ENCODE peak calls at places on chromosomes 12 and 14, in eight cellular contexts. One of them, this sample, is unnamed.

GRCh38 chr14:36946872-36947271 is 225.5 kb downstream of the SLC25A21 start:
- DNase-seq in activated T-helper 1 cell treated with anti-CD3 and anti-CD28 coated beads, Interleukin-2, amount 50 U/mL, for 16 hours: no peak
- DNase-seq in posterior vena cava: no peak
- DNase-seq in effector memory CD4-positive, alpha-beta T cell: no peak
- DNase-seq in kidney tubule cell: no peak
- DNase-seq in fibroblast of the conjunctiva: no peak
- DNase-seq in NCI-H2029: no peak
- DNase-seq in EL: no peak
- DNase-seq in this sample: no peak

GRCh38 chr12:100608776-100609175 is 35.3 kb downstream of the GAS2L3 start:
- DNase-seq in activated T-helper 1 cell treated with anti-CD3 and anti-CD28 coated beads, Interleukin-2, amount 50 U/mL, for 16 hours: no peak
- DNase-seq in posterior vena cava: no peak
- DNase-seq in effector memory CD4-positive, alpha-beta T cell: no peak
- DNase-seq in kidney tubule cell: no peak
- DNase-seq in fibroblast of the conjunctiva: no peak
- DNase-seq in NCI-H2029: no peak
- DNase-seq in EL: no peak
- DNase-seq in this sample: no peak

GRCh38 chr12:17132336-17132735 is 526.4 kb upstream of the LMO3 start:
- DNase-seq in activated T-helper 1 cell treated with anti-CD3 and anti-CD28 coated beads, Interleukin-2, amount 50 U/mL, for 16 hours: no peak
- DNase-seq in posterior vena cava: no peak
- DNase-seq in effector memory CD4-positive, alpha-beta T cell: no peak
- DNase-seq in kidney tubule cell: no peak
- DNase-seq in fibroblast of the conjunctiva: no peak
- DNase-seq in NCI-H2029: no peak
- DNase-seq in EL: no peak
- DNase-seq in this sample: no peak

GRCh38 chr12:92848740-92849139 is 80.4 kb downstream of the EEA1 start:
- DNase-seq in activated T-helper 1 cell treated with anti-CD3 and anti-CD28 coated beads, Interleukin-2, amount 50 U/mL, for 16 hours: no peak
- DNase-seq in posterior vena cava: no peak
- DNase-seq in effector memory CD4-positive, alpha-beta T cell: no peak
- DNase-seq in kidney tubule cell: no peak
- DNase-seq in fibroblast of the conjunctiva: no peak
- DNase-seq in NCI-H2029: no peak
- DNase-seq in EL: no peak
- DNase-seq in this sample: no peak

GRCh38 chr12:102232446-102232845 is 34.8 kb upstream of the PMCH start:
- DNase-seq in activated T-helper 1 cell treated with anti-CD3 and anti-CD28 coated beads, Interleukin-2, amount 50 U/mL, for 16 hours: no peak
- DNase-seq in posterior vena cava: no peak
- DNase-seq in effector memory CD4-positive, alpha-beta T cell: no peak
- DNase-seq in kidney tubule cell: no peak
- DNase-seq in fibroblast of the conjunctiva: peak
- DNase-seq in NCI-H2029: no peak
- DNase-seq in EL: peak
- DNase-seq in this sample: peak

GRCh38 chr12:56299308-56299852 is 750 bp downstream of the CS start:
- DNase-seq in activated T-helper 1 cell treated with anti-CD3 and anti-CD28 coated beads, Interleukin-2, amount 50 U/mL, for 16 hours: no peak
- DNase-seq in posterior vena cava: no peak
- DNase-seq in effector memory CD4-positive, alpha-beta T cell: no peak
- DNase-seq in kidney tubule cell: peak
- DNase-seq in fibroblast of the conjunctiva: no peak
- DNase-seq in NCI-H2029: no peak
- DNase-seq in EL: no peak
- DNase-seq in this sample: no peak

GRCh38 chr12:24881227-24881626 is 67.7 kb downstream of the BCAT1 start:
- DNase-seq in activated T-helper 1 cell treated with anti-CD3 and anti-CD28 coated beads, Interleukin-2, amount 50 U/mL, for 16 hours: no peak
- DNase-seq in posterior vena cava: no peak
- DNase-seq in effector memory CD4-positive, alpha-beta T cell: no peak
- DNase-seq in kidney tubule cell: no peak
- DNase-seq in fibroblast of the conjunctiva: no peak
- DNase-seq in NCI-H2029: no peak
- DNase-seq in EL: no peak
- DNase-seq in this sample: no peak

GRCh38 chr14:90596733-90597132 is 199.9 kb downstream of the CALM1 start:
- DNase-seq in activated T-helper 1 cell treated with anti-CD3 and anti-CD28 coated beads, Interleukin-2, amount 50 U/mL, for 16 hours: no peak
- DNase-seq in posterior vena cava: peak
- DNase-seq in effector memory CD4-positive, alpha-beta T cell: no peak
- DNase-seq in kidney tubule cell: no peak
- DNase-seq in fibroblast of the conjunctiva: no peak
- DNase-seq in NCI-H2029: no peak
- DNase-seq in EL: no peak
- DNase-seq in this sample: no peak

GRCh38 chr14:100573009-100573756 is 14.0 kb downstream of the BEGAIN start:
- DNase-seq in activated T-helper 1 cell treated with anti-CD3 and anti-CD28 coated beads, Interleukin-2, amount 50 U/mL, for 16 hours: no peak
- DNase-seq in posterior vena cava: no peak
- DNase-seq in effector memory CD4-positive, alpha-beta T cell: no peak
- DNase-seq in kidney tubule cell: no peak
- DNase-seq in fibroblast of the conjunctiva: no peak
- DNase-seq in NCI-H2029: no peak
- DNase-seq in EL: no peak
- DNase-seq in this sample: no peak

GRCh38 chr14:52349731-52350130 is 35.6 kb downstream of the PTGER2 start:
- DNase-seq in activated T-helper 1 cell treated with anti-CD3 and anti-CD28 coated beads, Interleukin-2, amount 50 U/mL, for 16 hours: no peak
- DNase-seq in posterior vena cava: no peak
- DNase-seq in effector memory CD4-positive, alpha-beta T cell: no peak
- DNase-seq in kidney tubule cell: peak
- DNase-seq in fibroblast of the conjunctiva: no peak
- DNase-seq in NCI-H2029: no peak
- DNase-seq in EL: no peak
- DNase-seq in this sample: no peak

GRCh38 chr14:52553002-52553670 is 500 bp downstream of the GPR137C start:
- DNase-seq in activated T-helper 1 cell treated with anti-CD3 and anti-CD28 coated beads, Interleukin-2, amount 50 U/mL, for 16 hours: no peak
- DNase-seq in posterior vena cava: no peak
- DNase-seq in effector memory CD4-positive, alpha-beta T cell: no peak
- DNase-seq in kidney tubule cell: peak
- DNase-seq in fibroblast of the conjunctiva: no peak
- DNase-seq in NCI-H2029: peak
- DNase-seq in EL: peak
- DNase-seq in this sample: no peak

GRCh38 chr14:97319691-97320090 is 522.5 kb downstream of the VRK1 start:
- DNase-seq in activated T-helper 1 cell treated with anti-CD3 and anti-CD28 coated beads, Interleukin-2, amount 50 U/mL, for 16 hours: no peak
- DNase-seq in posterior vena cava: no peak
- DNase-seq in effector memory CD4-positive, alpha-beta T cell: no peak
- DNase-seq in kidney tubule cell: peak
- DNase-seq in fibroblast of the conjunctiva: no peak
- DNase-seq in NCI-H2029: no peak
- DNase-seq in EL: no peak
- DNase-seq in this sample: no peak

GRCh38 chr14:73741876-73742519 is 27.8 kb upstream of the PNMA1 start:
- DNase-seq in activated T-helper 1 cell treated with anti-CD3 and anti-CD28 coated beads, Interleukin-2, amount 50 U/mL, for 16 hours: no peak
- DNase-seq in posterior vena cava: no peak
- DNase-seq in effector memory CD4-positive, alpha-beta T cell: no peak
- DNase-seq in kidney tubule cell: no peak
- DNase-seq in fibroblast of the conjunctiva: no peak
- DNase-seq in NCI-H2029: no peak
- DNase-seq in EL: peak
- DNase-seq in this sample: no peak

GRCh38 chr14:86543531-86543930 is 1013.6 kb downstream of the FLRT2 start:
- DNase-seq in activated T-helper 1 cell treated with anti-CD3 and anti-CD28 coated beads, Interleukin-2, amount 50 U/mL, for 16 hours: no peak
- DNase-seq in posterior vena cava: no peak
- DNase-seq in effector memory CD4-positive, alpha-beta T cell: no peak
- DNase-seq in kidney tubule cell: no peak
- DNase-seq in fibroblast of the conjunctiva: no peak
- DNase-seq in NCI-H2029: no peak
- DNase-seq in EL: no peak
- DNase-seq in this sample: no peak

GRCh38 chr12:57488397-57489156 is 709 bp downstream of the MARS1 start:
- DNase-seq in activated T-helper 1 cell treated with anti-CD3 and anti-CD28 coated beads, Interleukin-2, amount 50 U/mL, for 16 hours: no peak
- DNase-seq in posterior vena cava: peak
- DNase-seq in effector memory CD4-positive, alpha-beta T cell: no peak
- DNase-seq in kidney tubule cell: no peak
- DNase-seq in fibroblast of the conjunctiva: no peak
- DNase-seq in NCI-H2029: no peak
- DNase-seq in EL: no peak
- DNase-seq in this sample: no peak

GRCh38 chr14:99807413-99808132 is 14.4 kb downstream of the EML1 start:
- DNase-seq in activated T-helper 1 cell treated with anti-CD3 and anti-CD28 coated beads, Interleukin-2, amount 50 U/mL, for 16 hours: no peak
- DNase-seq in posterior vena cava: no peak
- DNase-seq in effector memory CD4-positive, alpha-beta T cell: no peak
- DNase-seq in kidney tubule cell: peak
- DNase-seq in fibroblast of the conjunctiva: no peak
- DNase-seq in NCI-H2029: no peak
- DNase-seq in EL: no peak
- DNase-seq in this sample: no peak

GRCh38 chr12:10634427-10634826 is 21.0 kb upstream of the MAGOHB start:
- DNase-seq in activated T-helper 1 cell treated with anti-CD3 and anti-CD28 coated beads, Interleukin-2, amount 50 U/mL, for 16 hours: no peak
- DNase-seq in posterior vena cava: no peak
- DNase-seq in effector memory CD4-positive, alpha-beta T cell: no peak
- DNase-seq in kidney tubule cell: peak
- DNase-seq in fibroblast of the conjunctiva: no peak
- DNase-seq in NCI-H2029: no peak
- DNase-seq in EL: peak
- DNase-seq in this sample: no peak

GRCh38 chr12:50196537-50196936 is 29.4 kb upstream of the CERS5 start:
- DNase-seq in activated T-helper 1 cell treated with anti-CD3 and anti-CD28 coated beads, Interleukin-2, amount 50 U/mL, for 16 hours: no peak
- DNase-seq in posterior vena cava: no peak
- DNase-seq in effector memory CD4-positive, alpha-beta T cell: no peak
- DNase-seq in kidney tubule cell: no peak
- DNase-seq in fibroblast of the conjunctiva: no peak
- DNase-seq in NCI-H2029: no peak
- DNase-seq in EL: no peak
- DNase-seq in this sample: no peak

GRCh38 chr12:31021809-31022492 is 51.7 kb upstream of the DDX11 start:
- DNase-seq in activated T-helper 1 cell treated with anti-CD3 and anti-CD28 coated beads, Interleukin-2, amount 50 U/mL, for 16 hours: no peak
- DNase-seq in posterior vena cava: no peak
- DNase-seq in effector memory CD4-positive, alpha-beta T cell: no peak
- DNase-seq in kidney tubule cell: no peak
- DNase-seq in fibroblast of the conjunctiva: no peak
- DNase-seq in NCI-H2029: no peak
- DNase-seq in EL: no peak
- DNase-seq in this sample: no peak

GRCh38 chr12:86613306-86613705 is 357.1 kb upstream of the MGAT4C start:
- DNase-seq in activated T-helper 1 cell treated with anti-CD3 and anti-CD28 coated beads, Interleukin-2, amount 50 U/mL, for 16 hours: no peak
- DNase-seq in posterior vena cava: no peak
- DNase-seq in effector memory CD4-positive, alpha-beta T cell: no peak
- DNase-seq in kidney tubule cell: no peak
- DNase-seq in fibroblast of the conjunctiva: no peak
- DNase-seq in NCI-H2029: no peak
- DNase-seq in EL: peak
- DNase-seq in this sample: no peak

GRCh38 chr14:91286530-91286937 is 42.0 kb upstream of the GPR68 start:
- DNase-seq in activated T-helper 1 cell treated with anti-CD3 and anti-CD28 coated beads, Interleukin-2, amount 50 U/mL, for 16 hours: peak
- DNase-seq in posterior vena cava: peak
- DNase-seq in effector memory CD4-positive, alpha-beta T cell: peak
- DNase-seq in kidney tubule cell: peak
- DNase-seq in fibroblast of the conjunctiva: peak
- DNase-seq in NCI-H2029: no peak
- DNase-seq in EL: peak
- DNase-seq in this sample: peak